ENCODE peak calls at places on chromosomes 12 and 14, in five cellular contexts. P is GM23338, L is transverse colon, R is endothelial cell of umbilical vein, C is stomach. M is an unnamed sample.
A peak's percentile ranks its signal among the peaks of the same experiment; 100 is the strongest.

GRCh38 chr12:88753074-88753473 is 172.8 kb upstream of the KITLG start:
- DNase-seq in R (peak; percentile 76), C (no peak), P (no peak), L (no peak), M (no peak)

GRCh38 chr14:46818147-46818546 is 166.6 kb upstream of the RPL10L start:
- DNase-seq in L (no peak), R (no peak), C (no peak), P (peak; percentile 59), M (no peak)

GRCh38 chr12:32671930-32672785 is 6.9 kb upstream of the DNM1L start:
- DNase-seq in L (peak; percentile 36), P (peak; percentile 84), R (peak; percentile 85), C (peak; percentile 47), M (no peak)

GRCh38 chr12:117760990-117761389 is 207.8 kb downstream of the KSR2 start:
- DNase-seq in R (no peak), P (no peak), L (no peak), C (no peak), M (no peak)

GRCh38 chr12:122882908-122883563 is 12.9 kb downstream of the VPS37B start:
- DNase-seq in L (no peak), R (peak; percentile 76), P (no peak), C (no peak), M (no peak)

GRCh38 chr14:60485600-60486251 is at the start of gene C14orf39:
- DNase-seq in C (no peak), L (no peak), P (peak; percentile 84), R (peak; percentile 34), M (no peak)

GRCh38 chr12:16833376-16833775 is 227.4 kb upstream of the LMO3 start:
- DNase-seq in L (no peak), R (no peak), C (no peak), P (no peak), M (no peak)

GRCh38 chr12:15227004-15227679 is 5.9 kb upstream of the RERG start:
- DNase-seq in P (peak; percentile 78), L (peak; percentile 42), C (peak; percentile 59), R (peak; percentile 55), M (peak; percentile 64)

GRCh38 chr12:24561882-24562760 is 386.8 kb downstream of the BCAT1 start:
- DNase-seq in L (peak; percentile 39), P (peak; percentile 88), C (peak; percentile 47), R (peak; percentile 60), M (peak; percentile 78)

GRCh38 chr12:29566441-29566840 is 69.0 kb upstream of the OVCH1 start:
- DNase-seq in P (no peak), R (no peak), C (no peak), L (no peak), M (no peak)

GRCh38 chr12:29164477-29165163 is 15.5 kb downstream of the FAR2 start:
- DNase-seq in L (no peak), P (no peak), C (no peak), R (peak; percentile 85), M (no peak)

GRCh38 chr12:124394462-124395128 is 99.7 kb downstream of the RFLNA start:
- DNase-seq in R (no peak), P (no peak), C (no peak), L (no peak), M (no peak)

GRCh38 chr14:54258382-54258781 is 138.4 kb upstream of the CDKN3 start:
- DNase-seq in C (no peak), R (no peak), L (no peak), P (no peak), M (no peak)

GRCh38 chr12:77795699-77796098 is 35.0 kb upstream of the NAV3 start:
- DNase-seq in P (no peak), C (no peak), R (no peak), L (no peak), M (no peak)

GRCh38 chr14:91374897-91375747 is 42.5 kb downstream of the CCDC88C start:
- DNase-seq in L (no peak), P (peak; percentile 74), R (no peak), C (peak; percentile 76), M (no peak)

GRCh38 chr12:13340149-13340548 is 143.6 kb downstream of the EMP1 start:
- DNase-seq in P (no peak), L (no peak), R (no peak), C (no peak), M (no peak)

GRCh38 chr12:116455540-116456306 is 103.5 kb upstream of the MAP1LC3B2 start:
- DNase-seq in L (peak; percentile 79), R (peak; percentile 98), C (peak; percentile 48), P (peak; percentile 42), M (peak; percentile 87)

GRCh38 chr14:88005050-88005481 is at the start of gene GPR65:
- DNase-seq in P (no peak), C (no peak), L (no peak), R (no peak), M (no peak)

GRCh38 chr14:20489093-20489994 is 16.0 kb upstream of the RNASE10 start:
- DNase-seq in L (no peak), R (no peak), C (no peak), P (no peak), M (no peak)

GRCh38 chr14:87283547-87283946 is 709.4 kb downstream of the GALC start:
- DNase-seq in R (no peak), L (no peak), P (no peak), C (no peak), M (no peak)

GRCh38 chr12:108850854-108851573 is 6.4 kb downstream of the SSH1 start:
- DNase-seq in L (no peak), C (no peak), R (peak; percentile 95), P (no peak), M (no peak)

GRCh38 chr14:22565391-22565945 is 23.6 kb downstream of the DAD1 start:
- DNase-seq in L (no peak), P (no peak), R (no peak), C (no peak), M (no peak)

GRCh38 chr14:52380294-52380693 is 66.2 kb downstream of the PTGER2 start:
- DNase-seq in L (no peak), R (no peak), C (no peak), P (no peak), M (no peak)

GRCh38 chr14:36952702-36953101 is 219.7 kb downstream of the SLC25A21 start:
- DNase-seq in R (no peak), C (no peak), P (no peak), L (no peak), M (no peak)

GRCh38 chr12:2179953-2180736 is 127.4 kb downstream of the CACNA1C start:
- DNase-seq in R (no peak), C (peak; percentile 34), P (no peak), L (peak; percentile 62), M (no peak)

GRCh38 chr12:125015680-125016310 is 22.4 kb downstream of the BRI3BP start:
- DNase-seq in P (no peak), R (no peak), C (no peak), L (no peak), M (no peak)

GRCh38 chr14:94089479-94089878 is 8.4 kb downstream of the IFI27L1 start:
- DNase-seq in L (no peak), R (no peak), C (no peak), P (no peak), M (no peak)

GRCh38 chr12:53603804-53604203 is 22.4 kb downstream of the ATF7 start:
- DNase-seq in R (peak; percentile 35), C (no peak), P (no peak), L (no peak), M (no peak)

GRCh38 chr14:70022771-70023445 is 143.7 kb downstream of the SMOC1 start:
- DNase-seq in L (no peak), P (no peak), C (no peak), R (no peak), M (no peak)

GRCh38 chr12:131900397-131900796 is 6.0 kb downstream of the ULK1 start:
- DNase-seq in L (no peak), P (no peak), R (no peak), C (no peak), M (no peak)

GRCh38 chr12:45732250-45732649 is 2.7 kb downstream of the ARID2 start:
- DNase-seq in C (no peak), P (no peak), R (peak; percentile 62), L (no peak), M (no peak)

GRCh38 chr14:56002876-56003625 is 115.2 kb upstream of the PELI2 start:
- DNase-seq in R (no peak), L (no peak), P (peak; percentile 23), C (no peak), M (no peak)

GRCh38 chr14:77039285-77040058 is 11.0 kb upstream of the IRF2BPL start:
- DNase-seq in L (peak; percentile 39), P (no peak), R (peak; percentile 51), C (no peak), M (no peak)

GRCh38 chr14:24160499-24160849 is 591 bp upstream of the IRF9 start:
- DNase-seq in L (no peak), P (no peak), R (no peak), C (no peak), M (no peak)

GRCh38 chr14:80388980-80389711 is 177.8 kb upstream of the DIO2 start:
- DNase-seq in P (no peak), R (no peak), L (no peak), C (no peak), M (no peak)

GRCh38 chr12:8501720-8502119 is 11.6 kb upstream of the CLEC4D start:
- DNase-seq in L (no peak), R (no peak), P (no peak), C (no peak), M (no peak)

GRCh38 chr14:83828406-83828805 is 1701.5 kb upstream of the FLRT2 start:
- DNase-seq in P (no peak), L (no peak), R (no peak), C (no peak), M (no peak)

GRCh38 chr14:83825836-83826235 is 1704.1 kb upstream of the FLRT2 start:
- DNase-seq in P (no peak), R (no peak), L (no peak), C (no peak), M (no peak)

GRCh38 chr14:83827383-83827782 is 1702.6 kb upstream of the FLRT2 start:
- DNase-seq in R (peak; percentile 4), P (peak; percentile 18), C (no peak), L (no peak), M (no peak)

GRCh38 chr14:83826838-83827237 is 1703.1 kb upstream of the FLRT2 start:
- DNase-seq in C (no peak), L (no peak), P (peak; percentile 20), R (no peak), M (no peak)
- TF ChIP-seq POLR2AphosphoS5 in C (no peak), L (no peak), P (no peak), R (no peak), M (no peak)

GRCh38 chr12:52032797-52033505 is 18.3 kb upstream of the NR4A1 start:
- DNase-seq in L (peak; percentile 98), C (peak; percentile 98), P (peak; percentile 98), R (peak; percentile 98), M (peak; percentile 99)
- H3K4me3 ChIP-seq in L (peak overlapping the region; percentile 32), C (peak overlapping the region; percentile 29), P (peak overlapping the region; percentile 51), R (peak overlapping the region; percentile 30), M (peak overlapping the region; percentile 38)

GRCh38 chr14:73455294-73455693 is 3.1 kb downstream of the NUMB start:
- DNase-seq in L (no peak), P (no peak), R (peak; percentile 41), C (no peak), M (no peak)
- H3K4me1 ChIP-seq in L (peaks cover 46% of the 10 kb centered on the region), P (peaks cover 12% of the 10 kb centered on the region), R (peaks cover 48% of the 10 kb centered on the region), C (peaks cover 46% of the 10 kb centered on the region), M (peaks cover 41% of the 10 kb centered on the region)

GRCh38 chr14:96706893-96707292 is 90.3 kb upstream of the VRK1 start:
- DNase-seq in L (no peak), C (no peak), R (no peak), P (no peak), M (no peak)
- TF ChIP-seq POLR2AphosphoS5 in L (no peak), C (no peak), R (no peak), P (no peak), M (no peak)